ENCODE peak calls at places on chromosomes 6 and 20, in five cellular contexts. K is sciatic nerve; L is stimulated activated CD8-positive, alpha-beta memory T cell treated with anti-CD3 and anti-CD28 coated beads, Interleukin-4, amount 100 ng/mL, for 4 hours; U is H4; R is effector memory CD4-positive, alpha-beta T cell. M is an unnamed sample.
A peak's percentile ranks its signal among the peaks of the same experiment; 100 is the strongest.

GRCh38 chr6:31420546-31420945 is 17.2 kb downstream of the MICA start:
- DNase-seq in K (no peak), L (no peak), U (no peak), R (no peak), M (no peak)

GRCh38 chr6:82363368-82364086 is at the start of gene TPBG:
- DNase-seq in K (peak; percentile 71), L (no peak), U (peak; percentile 33), R (peak; percentile 15), M (no peak)

GRCh38 chr20:15166744-15167143 is 829.3 kb upstream of the FLRT3 start:
- DNase-seq in K (no peak), L (no peak), U (no peak), R (no peak), M (no peak)

GRCh38 chr20:32731882-32732266 is 11.4 kb downstream of the COMMD7 start:
- DNase-seq in K (no peak), L (no peak), U (no peak), R (no peak), M (no peak)

GRCh38 chr6:126944512-126944911 is 174.0 kb upstream of the RSPO3 start:
- DNase-seq in K (no peak), L (no peak), U (no peak), R (no peak), M (no peak)

GRCh38 chr6:170096191-170096802 is 194.6 kb downstream of the DLL1 start:
- DNase-seq in K (peak; percentile 38), L (no peak), U (no peak), R (no peak), M (no peak)

GRCh38 chr6:110597754-110598153 is 121.3 kb upstream of the SLC22A16 start:
- DNase-seq in K (no peak), L (no peak), U (no peak), R (no peak), M (no peak)

GRCh38 chr6:23559587-23560343 is 566.2 kb upstream of the NRSN1 start:
- DNase-seq in K (no peak), L (no peak), U (no peak), R (no peak), M (no peak)

GRCh38 chr6:161135695-161136591 is 137.9 kb downstream of the AGPAT4 start:
- DNase-seq in K (no peak), L (no peak), U (no peak), R (no peak), M (no peak)

GRCh38 chr20:2879148-2879547 is 5.9 kb downstream of the PTPRA start:
- DNase-seq in K (no peak), L (no peak), U (no peak), R (no peak), M (no peak)

GRCh38 chr6:152552616-152553209 is 84.4 kb downstream of the SYNE1 start:
- DNase-seq in K (peak; percentile 74), L (peak; percentile 2), U (peak; percentile 31), R (no peak), M (no peak)

GRCh38 chr6:133447924-133448323 is 206.8 kb downstream of the EYA4 start:
- DNase-seq in K (no peak), L (no peak), U (no peak), R (no peak), M (no peak)

GRCh38 chr20:44450279-44450937 is 25.3 kb upstream of the TTPAL start:
- DNase-seq in K (no peak), L (no peak), U (no peak), R (no peak), M (no peak)

GRCh38 chr6:30075094-30075986 is at the start of gene RNF39:
- DNase-seq in K (no peak), L (no peak), U (peak; percentile 27), R (no peak), M (no peak)

GRCh38 chr20:47810116-47810672 is 24.9 kb upstream of the SULF2 start:
- DNase-seq in K (peak; percentile 22), L (no peak), U (no peak), R (no peak), M (no peak)

GRCh38 chr20:37235065-37235464 is 26.5 kb downstream of the GHRH start:
- DNase-seq in K (no peak), L (no peak), U (no peak), R (no peak), M (no peak)

GRCh38 chr6:13508711-13509705 is 21.6 kb upstream of the GFOD1 start:
- DNase-seq in K (no peak), L (no peak), U (no peak), R (no peak), M (no peak)

GRCh38 chr6:42936398-42936797 is 7.1 kb downstream of the CNPY3 start:
- DNase-seq in K (no peak), L (no peak), U (no peak), R (no peak), M (no peak)

GRCh38 chr6:139243531-139243930 is 48.3 kb downstream of the TXLNB start:
- DNase-seq in K (no peak), L (no peak), U (no peak), R (no peak), M (no peak)

GRCh38 chr6:132401120-132401940 is at the start of gene MOXD1:
- DNase-seq in K (peak; percentile 71), L (no peak), U (no peak), R (no peak), M (no peak)

GRCh38 chr6:34062156-34062555 is 83.7 kb downstream of the GRM4 start:
- DNase-seq in K (no peak), L (no peak), U (no peak), R (no peak), M (no peak)

GRCh38 chr6:141539617-141540016 is 593.1 kb upstream of the GJE1 start:
- DNase-seq in K (no peak), L (no peak), U (no peak), R (no peak), M (no peak)

GRCh38 chr6:126873351-126873750 is 245.1 kb upstream of the RSPO3 start:
- DNase-seq in K (no peak), L (no peak), U (no peak), R (no peak), M (no peak)

GRCh38 chr20:43972051-43972450 is 57.4 kb downstream of the TOX2 start:
- DNase-seq in K (no peak), L (no peak), U (no peak), R (no peak), M (no peak)

GRCh38 chr6:156250593-156250992 is 526.6 kb upstream of the ARID1B start:
- DNase-seq in K (no peak), L (no peak), U (no peak), R (no peak), M (peak; percentile 13)

GRCh38 chr6:44569931-44570385 is 182.5 kb downstream of the CDC5L start:
- DNase-seq in K (no peak), L (no peak), U (no peak), R (no peak), M (no peak)

GRCh38 chr20:32522775-32523612 is 62.1 kb downstream of the NOL4L start:
- DNase-seq in K (no peak), L (no peak), U (no peak), R (no peak), M (no peak)

GRCh38 chr6:44126320-44127149 is 717 bp downstream of the MRPL14 start:
- DNase-seq in K (peak; percentile 78), L (peak; percentile 58), U (peak; percentile 48), R (peak; percentile 44), M (peak; percentile 70)

GRCh38 chr6:147508871-147509608 is 550 bp downstream of the SAMD5 start:
- DNase-seq in K (peak; percentile 57), L (no peak), U (no peak), R (no peak), M (no peak)

GRCh38 chr20:21520702-21521595 is 7.1 kb upstream of the NKX2-2 start:
- DNase-seq in K (no peak), L (no peak), U (no peak), R (no peak), M (no peak)

GRCh38 chr20:36791862-36792261 is 18.3 kb upstream of the DSN1 start:
- DNase-seq in K (no peak), L (no peak), U (no peak), R (no peak), M (no peak)

GRCh38 chr6:135895231-135895931 is 43.9 kb downstream of the PDE7B start:
- DNase-seq in K (no peak), L (no peak), U (no peak), R (no peak), M (no peak)

GRCh38 chr20:35618372-35619131 is 2.9 kb downstream of the SPAG4 start:
- DNase-seq in K (peak; percentile 65), L (no peak), U (no peak), R (no peak), M (no peak)

GRCh38 chr6:167677422-167677789 is 149.3 kb upstream of the AFDN start:
- DNase-seq in K (no peak), L (no peak), U (no peak), R (no peak), M (no peak)

M was measured in activated naive CD8-positive, alpha-beta T cell treated with anti-CD3 and anti-CD28 coated beads, Interleukin-2, amount 50 U/mL, for 16 hours.